ENCODE peak calls at places on chromosomes 1 and 21, in six cellular contexts. One of them, this sample, is unnamed.

GRCh38 chr1:224533517-224533916 is 82.6 kb upstream of the CNIH3 start:
- DNase-seq in coronary artery: no peak
- DNase-seq in psoas muscle: no peak
- DNase-seq in fibroblast of villous mesenchyme: no peak
- DNase-seq in fibroblast of the aortic adventitia: no peak
- DNase-seq in heart left ventricle: no peak
- DNase-seq in this sample: no peak

GRCh38 chr1:204314893-204315735 is 44.6 kb downstream of the PLEKHA6 start:
- DNase-seq in fibroblast of villous mesenchyme: no peak
- DNase-seq in fibroblast of the aortic adventitia: no peak
- DNase-seq in heart left ventricle: no peak
- DNase-seq in coronary artery: no peak
- DNase-seq in psoas muscle: no peak
- DNase-seq in this sample: no peak

GRCh38 chr1:36730599-36730998 is 247.9 kb upstream of the CSF3R start:
- DNase-seq in heart left ventricle: no peak
- DNase-seq in fibroblast of villous mesenchyme: no peak
- DNase-seq in coronary artery: peak
- DNase-seq in fibroblast of the aortic adventitia: no peak
- DNase-seq in psoas muscle: no peak
- DNase-seq in this sample: no peak

GRCh38 chr21:38293765-38294164 is 37.0 kb downstream of the KCNJ15 start:
- DNase-seq in psoas muscle: no peak
- DNase-seq in fibroblast of the aortic adventitia: no peak
- DNase-seq in heart left ventricle: no peak
- DNase-seq in fibroblast of villous mesenchyme: no peak
- DNase-seq in coronary artery: no peak
- DNase-seq in this sample: no peak

GRCh38 chr1:171484760-171485374 is 463 bp upstream of the PRRC2C start:
- DNase-seq in psoas muscle: no peak
- DNase-seq in fibroblast of villous mesenchyme: no peak
- DNase-seq in fibroblast of the aortic adventitia: no peak
- DNase-seq in coronary artery: no peak
- DNase-seq in heart left ventricle: no peak
- DNase-seq in this sample: no peak

GRCh38 chr21:29232601-29233541 is 65.9 kb upstream of the BACH1 start:
- DNase-seq in psoas muscle: no peak
- DNase-seq in coronary artery: no peak
- DNase-seq in fibroblast of the aortic adventitia: peak
- DNase-seq in fibroblast of villous mesenchyme: peak
- DNase-seq in heart left ventricle: no peak
- DNase-seq in this sample: peak

GRCh38 chr1:50419192-50419906 is 3.9 kb downstream of the DMRTA2 start:
- DNase-seq in heart left ventricle: no peak
- DNase-seq in fibroblast of the aortic adventitia: no peak
- DNase-seq in psoas muscle: no peak
- DNase-seq in coronary artery: no peak
- DNase-seq in fibroblast of villous mesenchyme: no peak
- DNase-seq in this sample: no peak

GRCh38 chr1:207454046-207454964 is at the start of gene CR2:
- DNase-seq in psoas muscle: peak
- DNase-seq in fibroblast of the aortic adventitia: no peak
- DNase-seq in heart left ventricle: no peak
- DNase-seq in coronary artery: no peak
- DNase-seq in fibroblast of villous mesenchyme: no peak
- DNase-seq in this sample: no peak

GRCh38 chr1:56424744-56425493 is 154.4 kb downstream of the PLPP3 start:
- DNase-seq in heart left ventricle: peak
- DNase-seq in psoas muscle: peak
- DNase-seq in coronary artery: no peak
- DNase-seq in fibroblast of the aortic adventitia: peak
- DNase-seq in fibroblast of villous mesenchyme: peak
- DNase-seq in this sample: peak

GRCh38 chr1:159872896-159873295 is 10.4 kb upstream of the VSIG8 start:
- DNase-seq in coronary artery: no peak
- DNase-seq in fibroblast of villous mesenchyme: no peak
- DNase-seq in heart left ventricle: no peak
- DNase-seq in psoas muscle: no peak
- DNase-seq in fibroblast of the aortic adventitia: no peak
- DNase-seq in this sample: no peak

GRCh38 chr21:44874497-44875331 is 1.2 kb upstream of the PTTG1IP start:
- DNase-seq in coronary artery: peak
- DNase-seq in heart left ventricle: peak
- DNase-seq in psoas muscle: peak
- DNase-seq in fibroblast of villous mesenchyme: no peak
- DNase-seq in fibroblast of the aortic adventitia: peak
- DNase-seq in this sample: no peak

GRCh38 chr1:44721521-44722361 is 9.2 kb downstream of the RNU5D-1 start:
- DNase-seq in psoas muscle: no peak
- DNase-seq in heart left ventricle: no peak
- DNase-seq in fibroblast of villous mesenchyme: peak
- DNase-seq in coronary artery: no peak
- DNase-seq in fibroblast of the aortic adventitia: peak
- DNase-seq in this sample: peak

GRCh38 chr1:161069731-161070270 is at the start of gene ARHGAP30:
- DNase-seq in heart left ventricle: peak
- DNase-seq in coronary artery: no peak
- DNase-seq in fibroblast of the aortic adventitia: no peak
- DNase-seq in fibroblast of villous mesenchyme: no peak
- DNase-seq in psoas muscle: peak
- DNase-seq in this sample: no peak

GRCh38 chr1:51960262-51960661 is 30.2 kb downstream of the RAB3B start:
- DNase-seq in heart left ventricle: no peak
- DNase-seq in fibroblast of the aortic adventitia: no peak
- DNase-seq in psoas muscle: no peak
- DNase-seq in coronary artery: no peak
- DNase-seq in fibroblast of villous mesenchyme: peak
- DNase-seq in this sample: no peak

GRCh38 chr1:98325646-98326441 is 335.7 kb upstream of the SNX7 start:
- DNase-seq in heart left ventricle: peak
- DNase-seq in psoas muscle: peak
- DNase-seq in coronary artery: peak
- DNase-seq in fibroblast of the aortic adventitia: peak
- DNase-seq in fibroblast of villous mesenchyme: peak
- DNase-seq in this sample: peak

GRCh38 chr1:64087768-64088167 is 115.7 kb upstream of the UBE2U start:
- DNase-seq in coronary artery: no peak
- DNase-seq in fibroblast of the aortic adventitia: peak
- DNase-seq in psoas muscle: no peak
- DNase-seq in fibroblast of villous mesenchyme: peak
- DNase-seq in heart left ventricle: no peak
- DNase-seq in this sample: peak

GRCh38 chr1:28981170-28981569 is 66.8 kb downstream of the EPB41 start:
- DNase-seq in heart left ventricle: no peak
- DNase-seq in coronary artery: no peak
- DNase-seq in psoas muscle: no peak
- DNase-seq in fibroblast of the aortic adventitia: peak
- DNase-seq in fibroblast of villous mesenchyme: no peak
- DNase-seq in this sample: no peak

GRCh38 chr21:27036736-27037301 is 69.9 kb upstream of the ADAMTS5 start:
- DNase-seq in psoas muscle: no peak
- DNase-seq in coronary artery: no peak
- DNase-seq in fibroblast of villous mesenchyme: peak
- DNase-seq in fibroblast of the aortic adventitia: no peak
- DNase-seq in heart left ventricle: no peak
- DNase-seq in this sample: no peak

GRCh38 chr21:41025057-41025390 is 142.9 kb upstream of the BACE2 start:
- DNase-seq in heart left ventricle: no peak
- DNase-seq in psoas muscle: no peak
- DNase-seq in coronary artery: no peak
- DNase-seq in fibroblast of the aortic adventitia: no peak
- DNase-seq in fibroblast of villous mesenchyme: no peak
- DNase-seq in this sample: no peak

GRCh38 chr1:185068362-185068761 is 23.0 kb downstream of the RNF2 start:
- DNase-seq in heart left ventricle: no peak
- DNase-seq in psoas muscle: no peak
- DNase-seq in fibroblast of villous mesenchyme: no peak
- DNase-seq in fibroblast of the aortic adventitia: no peak
- DNase-seq in coronary artery: no peak
- DNase-seq in this sample: no peak

GRCh38 chr1:112557385-112557784 is 48.6 kb downstream of the WNT2B start:
- DNase-seq in fibroblast of the aortic adventitia: peak
- DNase-seq in coronary artery: no peak
- DNase-seq in psoas muscle: no peak
- DNase-seq in fibroblast of villous mesenchyme: peak
- DNase-seq in heart left ventricle: no peak
- DNase-seq in this sample: peak

GRCh38 chr21:46150073-46150472 is 5.3 kb downstream of the FTCD start:
- DNase-seq in fibroblast of the aortic adventitia: no peak
- DNase-seq in psoas muscle: peak
- DNase-seq in heart left ventricle: peak
- DNase-seq in coronary artery: peak
- DNase-seq in fibroblast of villous mesenchyme: no peak
- DNase-seq in this sample: no peak

DNA sequence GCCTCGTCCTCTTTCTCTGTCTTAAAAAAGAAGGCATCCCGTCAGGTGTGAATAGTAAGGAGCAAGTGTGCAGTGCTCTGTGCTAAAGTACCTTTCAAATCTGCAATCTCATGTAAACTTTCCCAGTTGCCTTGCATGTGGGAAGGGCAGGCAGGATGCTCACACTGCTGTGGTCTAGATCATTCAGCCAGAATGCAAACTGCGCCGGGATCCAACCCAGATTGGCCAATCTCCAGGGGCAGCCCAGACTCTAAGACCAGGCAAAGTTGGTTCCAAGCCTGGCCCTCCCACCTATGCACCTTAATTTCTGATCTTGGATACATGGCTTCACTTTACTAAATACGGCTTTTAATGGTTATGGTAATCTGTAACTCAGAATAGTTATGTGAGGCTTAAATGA is 3.2 kb upstream of the MAP1LC3C start:
- DNase-seq in coronary artery: no peak
- DNase-seq in heart left ventricle: no peak
- DNase-seq in fibroblast of the aortic adventitia: peak
- DNase-seq in fibroblast of villous mesenchyme: peak
- DNase-seq in psoas muscle: no peak
- DNase-seq in this sample: peak
- TF ChIP-seq CTCF in coronary artery: no peak
- TF ChIP-seq CTCF in heart left ventricle: no peak
- TF ChIP-seq CTCF in fibroblast of the aortic adventitia: no peak
- TF ChIP-seq CTCF in fibroblast of villous mesenchyme: no peak
- TF ChIP-seq CTCF in psoas muscle: no peak
- TF ChIP-seq CTCF in this sample: no peak

GRCh38 chr1:102472524-102472923 is 475.8 kb upstream of the OLFM3 start:
- DNase-seq in coronary artery: no peak
- DNase-seq in fibroblast of villous mesenchyme: no peak
- DNase-seq in psoas muscle: no peak
- DNase-seq in heart left ventricle: no peak
- DNase-seq in fibroblast of the aortic adventitia: no peak
- DNase-seq in this sample: no peak
- H3K4me3 ChIP-seq in coronary artery: no peak
- H3K4me3 ChIP-seq in fibroblast of villous mesenchyme: no peak
- H3K4me3 ChIP-seq in psoas muscle: no peak
- H3K4me3 ChIP-seq in heart left ventricle: no peak
- H3K4me3 ChIP-seq in fibroblast of the aortic adventitia: no peak
- H3K4me3 ChIP-seq in this sample: no peak

DNA sequence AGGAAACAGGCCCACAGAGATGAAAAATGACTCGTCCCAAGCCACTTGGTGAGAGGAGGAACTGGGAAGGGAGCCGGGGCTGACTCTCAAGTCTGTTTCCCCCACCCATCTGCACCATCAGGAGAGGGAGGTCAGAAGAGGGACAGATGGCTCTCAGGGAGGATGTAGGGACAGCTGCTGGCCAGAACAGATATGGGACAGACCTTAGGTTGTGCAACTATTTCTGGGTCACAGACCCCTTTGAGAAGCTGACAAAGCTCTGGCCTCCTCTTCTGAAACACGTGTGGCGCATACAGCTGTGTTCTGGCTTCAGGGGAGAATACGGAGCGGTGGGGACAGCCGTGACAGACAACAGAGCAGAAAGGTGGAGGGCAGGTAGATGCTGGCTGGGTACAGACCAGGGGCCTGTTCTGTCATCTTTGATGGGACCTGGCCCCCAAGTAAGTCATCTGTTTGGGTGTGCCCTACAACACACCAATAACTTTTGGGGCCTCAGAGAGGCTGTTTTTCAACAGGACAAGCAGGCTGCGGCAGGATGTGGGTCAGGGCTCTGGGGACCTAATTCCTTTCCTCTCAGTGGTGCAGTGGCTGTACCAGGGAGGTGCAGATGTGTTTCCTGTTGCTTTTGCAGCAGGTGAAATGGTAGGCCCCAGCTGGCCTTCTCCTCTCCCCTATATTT is 7.3 kb downstream of the SH3BGRL3 start:
- DNase-seq in heart left ventricle: peak
- DNase-seq in fibroblast of villous mesenchyme: no peak
- DNase-seq in fibroblast of the aortic adventitia: no peak
- DNase-seq in coronary artery: no peak
- DNase-seq in psoas muscle: peak
- DNase-seq in this sample: peak
- TF ChIP-seq CTCF in heart left ventricle: no peak
- TF ChIP-seq CTCF in fibroblast of villous mesenchyme: no peak
- TF ChIP-seq CTCF in fibroblast of the aortic adventitia: no peak
- TF ChIP-seq CTCF in coronary artery: no peak
- TF ChIP-seq CTCF in psoas muscle: no peak
- TF ChIP-seq CTCF in this sample: no peak

GRCh38 chr1:89198081-89198480 is 661 bp downstream of the GBP4 start:
- DNase-seq in heart left ventricle: no peak
- DNase-seq in fibroblast of the aortic adventitia: peak
- DNase-seq in psoas muscle: no peak
- DNase-seq in coronary artery: no peak
- DNase-seq in fibroblast of villous mesenchyme: no peak
- DNase-seq in this sample: no peak

GRCh38 chr1:89200668-89201488 is 2.1 kb upstream of the GBP4 start:
- DNase-seq in fibroblast of villous mesenchyme: peak
- DNase-seq in fibroblast of the aortic adventitia: peak
- DNase-seq in heart left ventricle: no peak
- DNase-seq in psoas muscle: no peak
- DNase-seq in coronary artery: no peak
- DNase-seq in this sample: peak

GRCh38 chr1:89201489-89201794 is 2.7 kb upstream of the GBP4 start:
- DNase-seq in fibroblast of villous mesenchyme: no peak
- DNase-seq in coronary artery: no peak
- DNase-seq in heart left ventricle: no peak
- DNase-seq in fibroblast of the aortic adventitia: no peak
- DNase-seq in psoas muscle: no peak
- DNase-seq in this sample: no peak

GRCh38 chr1:89199515-89199914 is 773 bp upstream of the GBP4 start:
- DNase-seq in coronary artery: no peak
- DNase-seq in heart left ventricle: no peak
- DNase-seq in fibroblast of villous mesenchyme: no peak
- DNase-seq in fibroblast of the aortic adventitia: no peak
- DNase-seq in psoas muscle: no peak
- DNase-seq in this sample: no peak

DNA sequence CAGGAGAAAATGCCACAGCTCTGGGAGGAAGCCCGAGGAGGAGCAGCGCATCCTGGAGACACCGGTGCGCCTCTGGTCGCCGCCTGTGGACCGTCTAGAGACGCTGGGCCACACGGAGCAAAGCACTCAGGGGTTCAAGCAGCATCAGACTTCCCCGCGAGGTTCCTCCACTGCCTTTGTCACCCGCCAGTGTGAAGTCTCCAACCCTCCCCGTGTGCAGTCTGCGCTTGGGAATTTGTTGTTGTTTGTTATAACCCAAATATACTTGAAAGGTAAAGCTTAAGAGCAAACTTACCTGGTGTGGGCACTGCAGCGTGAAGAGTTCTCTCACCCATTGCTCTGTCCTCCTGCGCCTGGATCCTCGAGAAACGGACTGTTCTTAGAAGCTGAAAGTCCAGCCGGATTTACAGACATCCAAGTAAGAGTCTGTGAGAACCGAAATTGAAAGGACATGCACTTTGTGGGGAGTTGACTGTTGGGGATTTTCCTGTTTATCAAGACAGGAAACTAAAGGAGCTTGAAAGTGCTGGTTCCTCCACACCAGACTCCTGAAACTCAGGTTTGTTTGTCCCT is at the start of gene GBP4:
- DNase-seq in fibroblast of villous mesenchyme: peak
- DNase-seq in fibroblast of the aortic adventitia: peak
- DNase-seq in psoas muscle: peak
- DNase-seq in coronary artery: peak
- DNase-seq in heart left ventricle: peak
- DNase-seq in this sample: peak
- H3K4me3 ChIP-seq in fibroblast of villous mesenchyme: peak
- H3K4me3 ChIP-seq in fibroblast of the aortic adventitia: peak
- H3K4me3 ChIP-seq in psoas muscle: peak
- H3K4me3 ChIP-seq in coronary artery: peak
- H3K4me3 ChIP-seq in heart left ventricle: peak
- H3K4me3 ChIP-seq in this sample: peak